ENCODE peak calls at places on chromosomes 7 and 10, in five cellular contexts. One of them, this sample, is unnamed. For H3K9me3, the result is how much of the 10 kb centered on the place peaks cover.

GRCh38 chr7:22013711-22014110 is 68.0 kb upstream of the CDCA7L start:
- DNase-seq in GM12878: no peak
- DNase-seq in K562: no peak
- DNase-seq in H1: no peak
- DNase-seq in HepG2: no peak
- DNase-seq in this sample: no peak

GRCh38 chr10:1203704-1204103 is 147.5 kb downstream of the WDR37 start:
- DNase-seq in GM12878: no peak
- DNase-seq in K562: no peak
- DNase-seq in H1: no peak
- DNase-seq in HepG2: no peak
- DNase-seq in this sample: no peak

GRCh38 chr7:143510854-143511592 is 33.4 kb downstream of the TAS2R41 start:
- DNase-seq in GM12878: no peak
- DNase-seq in K562: no peak
- DNase-seq in H1: no peak
- DNase-seq in HepG2: no peak
- DNase-seq in this sample: no peak

GRCh38 chr10:58851606-58852005 is 324.8 kb upstream of the PHYHIPL start:
- DNase-seq in GM12878: no peak
- DNase-seq in K562: no peak
- DNase-seq in H1: no peak
- DNase-seq in HepG2: no peak
- DNase-seq in this sample: no peak

GRCh38 chr7:27764109-27764508 is 24.1 kb downstream of the TAX1BP1 start:
- DNase-seq in GM12878: no peak
- DNase-seq in K562: no peak
- DNase-seq in H1: no peak
- DNase-seq in HepG2: no peak
- DNase-seq in this sample: no peak

GRCh38 chr7:16034353-16034752 is 347.9 kb upstream of the MEOX2 start:
- DNase-seq in GM12878: no peak
- DNase-seq in K562: no peak
- DNase-seq in H1: no peak
- DNase-seq in HepG2: no peak
- DNase-seq in this sample: no peak

GRCh38 chr7:80014507-80014906 is 120.1 kb upstream of the GNAI1 start:
- DNase-seq in GM12878: no peak
- DNase-seq in K562: no peak
- DNase-seq in H1: no peak
- DNase-seq in HepG2: no peak
- DNase-seq in this sample: no peak

GRCh38 chr10:18618995-18619394 is 32.4 kb downstream of the NSUN6 start:
- DNase-seq in GM12878: no peak
- DNase-seq in K562: no peak
- DNase-seq in H1: no peak
- DNase-seq in HepG2: no peak
- DNase-seq in this sample: no peak

GRCh38 chr7:130966246-130967009 is 232.4 kb upstream of the KLF14 start:
- DNase-seq in GM12878: peak
- DNase-seq in K562: no peak
- DNase-seq in H1: no peak
- DNase-seq in HepG2: no peak
- DNase-seq in this sample: no peak

GRCh38 chr10:89793649-89794254 is 92.4 kb downstream of the KIF20B start:
- DNase-seq in GM12878: peak
- DNase-seq in K562: peak
- DNase-seq in H1: no peak
- DNase-seq in HepG2: peak
- DNase-seq in this sample: peak

GRCh38 chr10:59336632-59337031 is 25.7 kb downstream of the FAM13C start:
- DNase-seq in GM12878: no peak
- DNase-seq in K562: no peak
- DNase-seq in H1: no peak
- DNase-seq in HepG2: no peak
- DNase-seq in this sample: no peak

GRCh38 chr10:48976208-48976607 is 36.6 kb upstream of the LRRC18 start:
- DNase-seq in GM12878: no peak
- DNase-seq in K562: peak
- DNase-seq in H1: no peak
- DNase-seq in HepG2: peak
- DNase-seq in this sample: peak

DNA sequence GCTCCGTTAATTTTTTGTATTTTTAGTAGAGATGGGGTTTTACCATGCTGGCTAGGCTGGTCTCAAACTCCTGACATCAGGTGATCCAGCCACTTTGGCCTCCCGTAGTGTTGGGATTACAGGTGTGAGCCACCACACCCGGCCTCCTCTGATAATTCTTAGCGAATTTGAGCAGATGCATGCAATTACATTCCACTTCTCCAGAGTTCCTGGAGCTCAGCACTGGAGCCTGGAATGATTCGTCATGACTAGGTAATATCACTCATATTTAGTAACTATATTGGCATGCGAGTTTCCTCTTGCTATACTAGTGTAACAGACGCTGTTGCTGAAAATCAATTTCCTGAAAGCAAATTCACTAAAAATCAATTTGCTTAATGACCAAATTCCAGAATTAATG is 86.8 kb downstream of the MKX start:
- DNase-seq in GM12878: no peak
- DNase-seq in K562: no peak
- DNase-seq in H1: no peak
- DNase-seq in HepG2: no peak
- DNase-seq in this sample: peak
- TF ChIP-seq SRF in GM12878: no peak
- TF ChIP-seq SRF in K562: no peak
- TF ChIP-seq SRF in H1: no peak
- TF ChIP-seq SRF in HepG2: no peak
- TF ChIP-seq SRF in this sample: peak

DNA sequence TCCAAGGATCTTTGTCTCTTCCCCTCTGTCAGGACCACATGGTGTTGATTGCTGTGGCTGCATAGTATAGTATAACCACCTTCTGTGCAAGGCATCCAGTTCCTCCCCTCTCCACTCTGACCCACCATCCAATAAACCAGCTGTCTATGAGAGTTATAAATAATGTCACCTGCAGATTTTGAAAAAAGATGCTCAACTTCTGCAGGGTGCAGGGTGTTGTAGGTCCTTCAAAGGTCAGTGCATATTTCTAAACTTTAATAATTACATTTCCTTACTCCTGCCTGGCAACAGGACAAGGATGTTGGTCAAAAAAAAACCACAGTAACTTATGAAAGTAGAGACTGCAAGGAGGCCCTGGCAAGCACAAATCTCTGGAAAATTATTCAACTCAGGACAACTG is 166.2 kb downstream of the PKD1L1 start:
- DNase-seq in GM12878: no peak
- DNase-seq in K562: no peak
- DNase-seq in H1: no peak
- DNase-seq in HepG2: no peak
- DNase-seq in this sample: no peak
- H3K4me2 ChIP-seq in GM12878: no peak
- H3K4me2 ChIP-seq in K562: no peak
- H3K4me2 ChIP-seq in H1: no peak
- H3K4me2 ChIP-seq in HepG2: no peak
- H3K4me2 ChIP-seq in this sample: peak

GRCh38 chr7:63931057-63931600 is 67.5 kb upstream of the ZNF722 start:
- DNase-seq in GM12878: no peak
- DNase-seq in K562: no peak
- DNase-seq in H1: no peak
- DNase-seq in HepG2: no peak
- DNase-seq in this sample: no peak

GRCh38 chr7:63927261-63927660 is 71.4 kb upstream of the ZNF722 start:
- DNase-seq in GM12878: no peak
- DNase-seq in K562: no peak
- DNase-seq in H1: no peak
- DNase-seq in HepG2: no peak
- DNase-seq in this sample: no peak

GRCh38 chr7:63931985-63932577 is 66.6 kb upstream of the ZNF722 start:
- DNase-seq in GM12878: no peak
- DNase-seq in K562: no peak
- DNase-seq in H1: no peak
- DNase-seq in HepG2: no peak
- DNase-seq in this sample: no peak
- H3K9me3 ChIP-seq in GM12878: under half
- H3K9me3 ChIP-seq in K562: under half
- H3K9me3 ChIP-seq in H1: under half
- H3K9me3 ChIP-seq in HepG2: half or more
- H3K9me3 ChIP-seq in this sample: under half

GRCh38 chr10:23571884-23572283 is 133.0 kb downstream of the OTUD1 start:
- DNase-seq in GM12878: no peak
- DNase-seq in K562: no peak
- DNase-seq in H1: no peak
- DNase-seq in HepG2: no peak
- DNase-seq in this sample: no peak
- TF ChIP-seq SRF in GM12878: no peak
- TF ChIP-seq SRF in K562: no peak
- TF ChIP-seq SRF in H1: no peak
- TF ChIP-seq SRF in HepG2: no peak
- TF ChIP-seq SRF in this sample: no peak

DNA sequence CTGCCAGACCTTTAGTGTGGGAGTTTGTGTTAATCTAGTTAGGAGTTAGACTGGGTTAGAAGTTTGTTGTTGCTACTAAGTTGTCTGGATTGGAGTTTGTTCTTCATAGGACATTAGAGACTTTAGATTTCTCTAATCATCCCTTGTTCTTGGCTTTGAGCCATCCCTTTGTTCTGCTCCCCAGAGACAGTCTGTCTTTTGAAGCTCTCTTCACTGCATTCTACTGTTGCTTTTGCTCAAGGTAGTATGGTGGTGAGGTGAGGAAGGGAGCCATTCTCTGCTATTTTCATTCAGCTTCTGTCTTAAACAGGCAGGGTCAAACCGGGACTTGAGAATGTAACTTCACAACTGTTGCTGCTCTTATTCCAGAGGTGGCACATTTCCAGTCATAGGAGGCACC is 10.4 kb upstream of the TARP start:
- DNase-seq in GM12878: no peak
- DNase-seq in K562: no peak
- DNase-seq in H1: no peak
- DNase-seq in HepG2: no peak
- DNase-seq in this sample: no peak
- H3K4me2 ChIP-seq in GM12878: peak
- H3K4me2 ChIP-seq in K562: no peak
- H3K4me2 ChIP-seq in H1: no peak
- H3K4me2 ChIP-seq in HepG2: no peak
- H3K4me2 ChIP-seq in this sample: no peak

DNA sequence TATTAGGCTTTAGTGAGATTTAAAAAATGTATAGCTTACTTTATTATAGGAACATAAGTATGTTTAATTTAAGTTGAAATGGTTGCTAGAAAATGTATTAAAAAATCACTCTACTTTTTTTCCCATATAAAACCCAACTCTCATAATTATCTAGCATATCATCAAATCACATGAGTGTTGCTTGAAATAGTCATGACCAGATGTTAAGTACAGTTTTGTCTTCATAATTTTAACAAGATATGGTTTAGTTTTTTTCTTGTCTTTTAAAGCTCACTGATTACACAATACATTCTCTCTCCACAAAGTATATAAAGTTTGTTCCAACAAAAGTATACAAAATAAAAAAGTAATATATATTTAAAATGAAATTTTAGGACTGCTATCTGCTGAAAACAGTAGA is 82.8 kb downstream of the HGF start:
- DNase-seq in GM12878: no peak
- DNase-seq in K562: no peak
- DNase-seq in H1: no peak
- DNase-seq in HepG2: no peak
- DNase-seq in this sample: no peak
- H3K9me3 ChIP-seq in GM12878: under half
- H3K9me3 ChIP-seq in K562: under half
- H3K9me3 ChIP-seq in H1: under half
- H3K9me3 ChIP-seq in HepG2: under half
- H3K9me3 ChIP-seq in this sample: under half

DNA sequence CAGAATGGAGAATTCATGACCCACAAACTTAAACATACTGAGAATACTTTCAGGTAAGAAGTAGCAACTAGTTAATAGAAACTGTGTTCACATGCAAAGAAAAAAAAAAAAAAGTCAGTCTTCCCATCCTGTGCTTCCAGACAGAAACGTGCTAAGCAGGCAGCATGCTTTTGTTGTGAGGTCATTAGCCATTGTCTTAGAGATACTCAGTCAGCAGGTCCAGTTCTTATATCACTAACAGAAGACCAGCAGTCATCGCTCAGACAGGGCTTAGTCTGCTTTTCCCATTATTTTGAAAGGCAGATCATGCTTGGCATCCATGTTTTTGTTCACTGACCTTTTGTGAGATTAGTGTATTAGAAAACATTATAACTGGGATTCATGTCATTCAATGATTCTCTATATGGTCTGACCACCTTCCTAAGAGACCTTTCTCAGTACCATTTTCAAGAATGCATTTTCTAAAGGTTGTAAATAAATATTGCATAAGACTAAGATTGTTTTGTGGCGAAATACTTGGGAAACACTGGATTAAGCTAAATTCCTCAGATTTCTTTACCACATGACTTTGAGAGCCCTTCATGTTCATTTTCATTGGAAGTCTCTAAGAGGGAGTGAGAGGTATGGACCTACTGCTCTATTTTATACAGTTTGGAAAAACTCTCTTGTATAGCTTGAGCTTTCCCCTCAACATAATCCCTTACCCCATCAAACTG is 45.0 kb upstream of the AGBL3 start:
- DNase-seq in GM12878: no peak
- DNase-seq in K562: no peak
- DNase-seq in H1: no peak
- DNase-seq in HepG2: no peak
- DNase-seq in this sample: no peak
- TF ChIP-seq SRF in GM12878: no peak
- TF ChIP-seq SRF in K562: no peak
- TF ChIP-seq SRF in H1: no peak
- TF ChIP-seq SRF in HepG2: no peak
- TF ChIP-seq SRF in this sample: no peak

GRCh38 chr10:35379226-35380137 is 43.2 kb downstream of the CCNY start:
- DNase-seq in GM12878: peak
- DNase-seq in K562: peak
- DNase-seq in H1: peak
- DNase-seq in HepG2: no peak
- DNase-seq in this sample: no peak
- H3K4me2 ChIP-seq in GM12878: peak
- H3K4me2 ChIP-seq in K562: peak
- H3K4me2 ChIP-seq in H1: no peak
- H3K4me2 ChIP-seq in HepG2: no peak
- H3K4me2 ChIP-seq in this sample: no peak

This sample was measured in HCT116.